ENCODE peak calls at places on chromosomes 12 and 14, in eight cellular contexts. One of them, this sample, is unnamed. For H3K4me1, the result is how much of the 10 kb centered on the place peaks cover.

GRCh38 chr12:68331500-68331868 is 678 bp downstream of the MDM1 start:
- DNase-seq in endodermal cell: no peak
- DNase-seq in uterus: no peak
- DNase-seq in heart left ventricle: no peak
- DNase-seq in K562: peak
- DNase-seq in thyroid gland: no peak
- DNase-seq in endothelial cell of umbilical vein: no peak
- DNase-seq in body of pancreas: peak
- DNase-seq in this sample: no peak

GRCh38 chr12:2501464-2502181 is 293.1 kb upstream of the FKBP4 start:
- DNase-seq in uterus: no peak
- DNase-seq in body of pancreas: no peak
- DNase-seq in heart left ventricle: peak
- DNase-seq in thyroid gland: no peak
- DNase-seq in endothelial cell of umbilical vein: peak
- DNase-seq in K562: peak
- DNase-seq in endodermal cell: no peak
- DNase-seq in this sample: no peak

GRCh38 chr12:19915392-19916192 is 452.7 kb upstream of the PDE3A start:
- DNase-seq in endodermal cell: no peak
- DNase-seq in uterus: no peak
- DNase-seq in thyroid gland: no peak
- DNase-seq in body of pancreas: peak
- DNase-seq in K562: no peak
- DNase-seq in endothelial cell of umbilical vein: peak
- DNase-seq in heart left ventricle: no peak
- DNase-seq in this sample: no peak

GRCh38 chr12:47360771-47361388 is 281.1 kb upstream of the AMIGO2 start:
- DNase-seq in uterus: no peak
- DNase-seq in endothelial cell of umbilical vein: peak
- DNase-seq in body of pancreas: no peak
- DNase-seq in thyroid gland: no peak
- DNase-seq in endodermal cell: no peak
- DNase-seq in K562: peak
- DNase-seq in heart left ventricle: no peak
- DNase-seq in this sample: peak

GRCh38 chr12:61302282-61302681 is 957.9 kb upstream of the USP15 start:
- DNase-seq in K562: no peak
- DNase-seq in endothelial cell of umbilical vein: no peak
- DNase-seq in body of pancreas: no peak
- DNase-seq in endodermal cell: no peak
- DNase-seq in uterus: no peak
- DNase-seq in heart left ventricle: no peak
- DNase-seq in thyroid gland: no peak
- DNase-seq in this sample: no peak

GRCh38 chr12:115235880-115236279 is 551.9 kb upstream of the TBX3 start:
- DNase-seq in K562: no peak
- DNase-seq in body of pancreas: no peak
- DNase-seq in endothelial cell of umbilical vein: no peak
- DNase-seq in thyroid gland: no peak
- DNase-seq in uterus: no peak
- DNase-seq in endodermal cell: no peak
- DNase-seq in heart left ventricle: no peak
- DNase-seq in this sample: no peak

GRCh38 chr12:110171636-110172035 is 47.5 kb downstream of the IFT81 start:
- DNase-seq in body of pancreas: no peak
- DNase-seq in K562: no peak
- DNase-seq in heart left ventricle: no peak
- DNase-seq in endodermal cell: no peak
- DNase-seq in thyroid gland: no peak
- DNase-seq in uterus: no peak
- DNase-seq in endothelial cell of umbilical vein: no peak
- DNase-seq in this sample: no peak

GRCh38 chr12:102480401-102480800 is at the start of gene IGF1:
- DNase-seq in uterus: no peak
- DNase-seq in body of pancreas: no peak
- DNase-seq in thyroid gland: no peak
- DNase-seq in endodermal cell: no peak
- DNase-seq in heart left ventricle: no peak
- DNase-seq in endothelial cell of umbilical vein: peak
- DNase-seq in K562: peak
- DNase-seq in this sample: no peak

GRCh38 chr12:69070319-69071090 is 137.5 kb upstream of the CPM start:
- DNase-seq in heart left ventricle: peak
- DNase-seq in uterus: peak
- DNase-seq in body of pancreas: peak
- DNase-seq in endodermal cell: peak
- DNase-seq in endothelial cell of umbilical vein: peak
- DNase-seq in K562: peak
- DNase-seq in thyroid gland: peak
- DNase-seq in this sample: peak

GRCh38 chr12:87155616-87156015 is 873.6 kb downstream of the C12orf50 start:
- DNase-seq in K562: no peak
- DNase-seq in body of pancreas: no peak
- DNase-seq in endodermal cell: no peak
- DNase-seq in thyroid gland: no peak
- DNase-seq in heart left ventricle: no peak
- DNase-seq in endothelial cell of umbilical vein: no peak
- DNase-seq in uterus: no peak
- DNase-seq in this sample: no peak

GRCh38 chr12:120229071-120229582 is 28.2 kb upstream of the RPLP0 start:
- DNase-seq in body of pancreas: peak
- DNase-seq in K562: peak
- DNase-seq in endothelial cell of umbilical vein: no peak
- DNase-seq in uterus: peak
- DNase-seq in thyroid gland: peak
- DNase-seq in endodermal cell: no peak
- DNase-seq in heart left ventricle: no peak
- DNase-seq in this sample: no peak

GRCh38 chr12:72057330-72057911 is 118.8 kb downstream of the TPH2 start:
- DNase-seq in body of pancreas: no peak
- DNase-seq in uterus: no peak
- DNase-seq in thyroid gland: no peak
- DNase-seq in K562: no peak
- DNase-seq in endothelial cell of umbilical vein: no peak
- DNase-seq in endodermal cell: no peak
- DNase-seq in heart left ventricle: no peak
- DNase-seq in this sample: no peak

GRCh38 chr14:61940669-61941420 is 178.6 kb downstream of the SNAPC1 start:
- DNase-seq in endodermal cell: no peak
- DNase-seq in heart left ventricle: no peak
- DNase-seq in body of pancreas: no peak
- DNase-seq in uterus: no peak
- DNase-seq in K562: no peak
- DNase-seq in endothelial cell of umbilical vein: no peak
- DNase-seq in thyroid gland: peak
- DNase-seq in this sample: no peak

GRCh38 chr12:127655691-127656090 is 611.3 kb upstream of the TMEM132C start:
- DNase-seq in body of pancreas: no peak
- DNase-seq in thyroid gland: no peak
- DNase-seq in endodermal cell: no peak
- DNase-seq in heart left ventricle: no peak
- DNase-seq in K562: no peak
- DNase-seq in endothelial cell of umbilical vein: no peak
- DNase-seq in uterus: no peak
- DNase-seq in this sample: no peak

GRCh38 chr14:99240512-99241313 is 31.3 kb downstream of the BCL11B start:
- DNase-seq in thyroid gland: no peak
- DNase-seq in heart left ventricle: no peak
- DNase-seq in endothelial cell of umbilical vein: no peak
- DNase-seq in K562: no peak
- DNase-seq in body of pancreas: no peak
- DNase-seq in uterus: no peak
- DNase-seq in endodermal cell: no peak
- DNase-seq in this sample: no peak

GRCh38 chr14:23561873-23562821 is 5.4 kb downstream of the AP1G2 start:
- DNase-seq in endothelial cell of umbilical vein: no peak
- DNase-seq in K562: no peak
- DNase-seq in body of pancreas: no peak
- DNase-seq in uterus: no peak
- DNase-seq in heart left ventricle: no peak
- DNase-seq in endodermal cell: no peak
- DNase-seq in thyroid gland: no peak
- DNase-seq in this sample: no peak
- H3K27ac ChIP-seq in endothelial cell of umbilical vein: no peak
- H3K27ac ChIP-seq in K562: no peak
- H3K27ac ChIP-seq in body of pancreas: no peak
- H3K27ac ChIP-seq in uterus: no peak
- H3K27ac ChIP-seq in heart left ventricle: no peak
- H3K27ac ChIP-seq in endodermal cell: no peak
- H3K27ac ChIP-seq in thyroid gland: no peak
- H3K27ac ChIP-seq in this sample: no peak

GRCh38 chr14:77965919-77966435 is 166.1 kb downstream of the ADCK1 start:
- DNase-seq in uterus: no peak
- DNase-seq in heart left ventricle: no peak
- DNase-seq in K562: peak
- DNase-seq in endodermal cell: peak
- DNase-seq in body of pancreas: peak
- DNase-seq in endothelial cell of umbilical vein: peak
- DNase-seq in thyroid gland: peak
- DNase-seq in this sample: no peak
- H3K4me3 ChIP-seq in uterus: no peak
- H3K4me3 ChIP-seq in heart left ventricle: peak
- H3K4me3 ChIP-seq in K562: no peak
- H3K4me3 ChIP-seq in endodermal cell: no peak
- H3K4me3 ChIP-seq in body of pancreas: no peak
- H3K4me3 ChIP-seq in endothelial cell of umbilical vein: no peak
- H3K4me3 ChIP-seq in thyroid gland: no peak
- H3K4me3 ChIP-seq in this sample: no peak

DNA sequence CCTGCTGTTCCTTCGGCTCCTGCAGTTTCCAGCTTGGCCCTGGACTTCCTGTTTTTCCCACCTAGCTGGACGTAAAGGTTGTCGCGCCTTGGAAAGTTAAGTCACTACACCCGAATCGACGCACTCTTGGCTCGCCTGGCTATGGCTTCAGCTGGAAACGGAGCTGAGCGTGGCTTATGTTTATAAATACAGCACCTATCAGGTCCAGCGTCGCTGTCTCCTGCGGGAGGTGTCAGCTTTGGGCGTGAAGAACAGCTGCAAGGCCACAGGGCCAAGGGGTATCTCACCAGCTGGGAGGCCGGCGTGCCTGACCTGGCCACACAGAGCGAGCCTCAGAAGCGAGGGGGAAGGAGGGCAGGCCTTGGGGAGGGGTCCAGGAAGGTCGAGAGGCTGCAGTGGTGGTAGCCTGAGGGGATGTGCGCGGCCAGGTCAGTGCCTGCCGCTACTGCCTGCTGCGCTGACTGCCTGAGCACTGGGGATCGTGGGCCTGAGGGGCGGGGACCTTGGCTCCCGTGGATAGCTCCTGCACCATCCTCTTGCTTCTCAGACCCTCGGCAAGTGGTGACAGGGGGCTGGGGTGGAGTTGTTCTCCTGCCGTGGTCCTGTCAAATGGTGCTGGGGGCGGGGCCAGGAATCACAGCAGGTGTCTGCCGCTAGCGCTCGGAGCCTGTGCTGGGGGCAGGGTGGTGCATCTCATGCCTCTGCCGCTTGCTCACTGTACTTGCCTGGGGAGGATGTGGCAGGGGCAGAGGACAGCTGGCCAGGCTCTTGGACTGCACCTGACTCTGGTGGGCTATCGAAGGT is 12.5 kb downstream of the PACS2 start:
- DNase-seq in body of pancreas: no peak
- DNase-seq in endodermal cell: peak
- DNase-seq in heart left ventricle: no peak
- DNase-seq in endothelial cell of umbilical vein: no peak
- DNase-seq in uterus: no peak
- DNase-seq in thyroid gland: no peak
- DNase-seq in K562: no peak
- DNase-seq in this sample: no peak
- H3K4me1 ChIP-seq in body of pancreas: half or more
- H3K4me1 ChIP-seq in endodermal cell: under half
- H3K4me1 ChIP-seq in heart left ventricle: half or more
- H3K4me1 ChIP-seq in endothelial cell of umbilical vein: under half
- H3K4me1 ChIP-seq in uterus: under half
- H3K4me1 ChIP-seq in thyroid gland: under half
- H3K4me1 ChIP-seq in K562: under half
- H3K4me1 ChIP-seq in this sample: under half

GRCh38 chr14:37597538-37598084 is 2.2 kb downstream of the TTC6 start:
- DNase-seq in K562: no peak
- DNase-seq in endodermal cell: peak
- DNase-seq in heart left ventricle: no peak
- DNase-seq in uterus: no peak
- DNase-seq in body of pancreas: no peak
- DNase-seq in endothelial cell of umbilical vein: no peak
- DNase-seq in thyroid gland: no peak
- DNase-seq in this sample: no peak
- H3K27ac ChIP-seq in K562: no peak
- H3K27ac ChIP-seq in endodermal cell: no peak
- H3K27ac ChIP-seq in heart left ventricle: no peak
- H3K27ac ChIP-seq in uterus: no peak
- H3K27ac ChIP-seq in body of pancreas: no peak
- H3K27ac ChIP-seq in endothelial cell of umbilical vein: no peak
- H3K27ac ChIP-seq in thyroid gland: no peak
- H3K27ac ChIP-seq in this sample: no peak

This sample was measured in effector memory CD4-positive, alpha-beta T cell.